ENCODE peak calls at places on chromosomes 11 and 22, in eight cellular contexts. M is progenitor cell of endocrine pancreas, Q is NCI-H510A treated with DMSO at 0.1 percent for 48 hours, A is AG08396, O is left lung, I is LoVo, N is fibroblast of mammary gland, Y is RWPE1. J is an unnamed sample.
A peak's percentile ranks its signal among the peaks of the same experiment; 100 is the strongest.

GRCh38 chr11:44305149-44305642 is 4.7 kb downstream of the ALX4 start:
- DNase-seq in N (no peak), O (no peak), Y (no peak), A (no peak), I (no peak), Q (no peak), M (no peak), J (no peak)

GRCh38 chr22:50262973-50263617 is 1.6 kb upstream of the MAPK12 start:
- DNase-seq in Q (no peak), M (no peak), O (no peak), Y (no peak), N (no peak), A (no peak), I (no peak), J (no peak)

GRCh38 chr22:32803020-32803758 is 1.7 kb downstream of the TIMP3 start:
- DNase-seq in Y (peak; percentile 41), N (peak; percentile 68), O (no peak), Q (no peak), A (peak; percentile 70), I (no peak), M (no peak), J (no peak)

GRCh38 chr22:25018009-25018408 is 65.5 kb downstream of the KIAA1671 start:
- DNase-seq in N (no peak), O (no peak), Y (no peak), A (no peak), Q (no peak), I (no peak), M (no peak), J (no peak)

GRCh38 chr11:84720706-84721402 is 906.3 kb downstream of the DLG2 start:
- DNase-seq in A (peak; percentile 5), Q (peak; percentile 44), I (no peak), Y (no peak), M (no peak), N (peak; percentile 1), O (no peak), J (peak; percentile 34)

GRCh38 chr11:86160546-86161149 is 83.9 kb upstream of the EED start:
- DNase-seq in O (no peak), A (no peak), Y (peak; percentile 45), M (no peak), Q (peak; percentile 65), N (no peak), I (peak; percentile 23), J (peak; percentile 74)

GRCh38 chr11:6615882-6616585 is 3.2 kb downstream of the TPP1 start:
- DNase-seq in I (no peak), M (no peak), Y (no peak), A (no peak), O (no peak), Q (no peak), N (peak; percentile 65), J (no peak)

GRCh38 chr11:27868226-27868625 is 168.0 kb upstream of the BDNF start:
- DNase-seq in N (no peak), I (no peak), O (no peak), Q (no peak), M (no peak), Y (no peak), A (no peak), J (no peak)

GRCh38 chr11:86068138-86068861 is 584 bp downstream of the PICALM start:
- DNase-seq in I (no peak), A (no peak), Q (peak; percentile 20), N (peak; percentile 25), Y (no peak), O (peak; percentile 52), M (peak; percentile 15), J (peak; percentile 52)

GRCh38 chr11:72750556-72751292 is 1.5 kb downstream of the ARAP1 start:
- DNase-seq in M (no peak), N (no peak), Q (no peak), Y (no peak), I (no peak), A (no peak), O (no peak), J (no peak)

GRCh38 chr11:78231962-78232459 is 43.3 kb downstream of the USP35 start:
- DNase-seq in M (no peak), Q (no peak), O (no peak), N (peak; percentile 70), A (peak; percentile 44), Y (peak; percentile 13), I (no peak), J (no peak)

GRCh38 chr11:86740628-86741488 is 59.5 kb upstream of the PRSS23 start:
- DNase-seq in O (peak; percentile 57), Q (no peak), Y (peak; percentile 85), N (peak; percentile 97), A (peak; percentile 80), I (peak; percentile 87), M (no peak), J (no peak)

GRCh38 chr11:6468712-6469495 is 4.8 kb downstream of the TRIM3 start:
- DNase-seq in I (no peak), O (peak; percentile 87), N (peak; percentile 62), Q (peak; percentile 39), Y (peak; percentile 48), M (peak; percentile 40), A (peak; percentile 82), J (peak; percentile 90)

GRCh38 chr11:129960216-129961214 is 42.1 kb downstream of the PRDM10 start:
- DNase-seq in M (no peak), Y (peak; percentile 64), N (peak; percentile 96), A (peak; percentile 82), I (peak; percentile 64), Q (no peak), O (no peak), J (no peak)

GRCh38 chr22:40190501-40190900 is 12.8 kb downstream of the TNRC6B start:
- DNase-seq in N (no peak), Y (no peak), A (no peak), O (no peak), I (no peak), M (no peak), Q (no peak), J (no peak)

GRCh38 chr11:27116684-27117083 is 76.1 kb downstream of the BBOX1 start:
- DNase-seq in M (no peak), I (no peak), Q (no peak), A (no peak), N (peak; percentile 92), Y (no peak), O (no peak), J (no peak)

GRCh38 chr11:13313005-13313819 is 35.6 kb downstream of the BMAL1 start:
- DNase-seq in O (no peak), M (no peak), I (no peak), A (no peak), Q (no peak), Y (no peak), N (peak; percentile 54), J (no peak)

GRCh38 chr11:116686891-116687290 is 85.9 kb downstream of the BUD13 start:
- DNase-seq in I (no peak), A (no peak), Y (no peak), N (no peak), Q (no peak), O (no peak), M (no peak), J (no peak)

GRCh38 chr11:68677432-68677831 is 6.9 kb upstream of the GAL start:
- DNase-seq in O (peak; percentile 37), Q (no peak), I (peak; percentile 52), Y (peak; percentile 67), N (peak; percentile 93), A (peak; percentile 86), M (no peak), J (peak; percentile 10)

GRCh38 chr22:21650823-21651520 is 8.9 kb downstream of the SDF2L1 start:
- DNase-seq in Q (peak; percentile 24), I (no peak), N (no peak), O (no peak), M (no peak), A (no peak), Y (no peak), J (peak; percentile 48)

GRCh38 chr11:106281455-106282173 is 204.2 kb downstream of the AASDHPPT start:
- DNase-seq in I (peak; percentile 8), M (no peak), N (peak; percentile 89), Q (no peak), Y (peak; percentile 79), A (peak; percentile 12), O (no peak), J (no peak)

GRCh38 chr11:83220279-83220678 is 26.8 kb downstream of the ANKRD42 start:
- DNase-seq in O (no peak), M (no peak), A (no peak), Y (peak; percentile 10), I (peak; percentile 71), Q (no peak), N (no peak), J (peak; percentile 54)